ENCODE peak calls at places on chromosomes 2 and 18, in four cellular contexts. E is PC-3, K is cardiac muscle cell, D is heart right ventricle. N is an unnamed sample.

GRCh38 chr2:9336209-9336533 is 87.2 kb downstream of the ITGB1BP1 start:
- DNase-seq in K (peak; percentile 43), D (no peak), E (no peak), N (no peak)

GRCh38 chr2:186466743-186467142 is 19.3 kb upstream of the ZC3H15 start:
- DNase-seq in E (no peak), D (no peak), K (no peak), N (no peak)

GRCh38 chr2:43347751-43348150 is 121.3 kb upstream of the ZFP36L2 start:
- DNase-seq in D (no peak), E (no peak), K (no peak), N (no peak)

GRCh38 chr18:48326901-48327675 is 82.1 kb downstream of the ZBTB7C start:
- DNase-seq in K (peak; percentile 41), D (no peak), E (peak; percentile 5), N (no peak)

GRCh38 chr2:1930376-1930775 is 186.1 kb upstream of the PXDN start:
- DNase-seq in E (no peak), K (no peak), D (no peak), N (no peak)

GRCh38 chr2:241820625-241821384 is 11.8 kb downstream of the NEU4 start:
- DNase-seq in K (no peak), D (no peak), E (no peak), N (no peak)

GRCh38 chr2:219041252-219041651 is at the start of gene CFAP65:
- DNase-seq in D (no peak), E (peak; percentile 52), K (peak; percentile 74), N (no peak)

GRCh38 chr2:19648583-19648982 is 253.2 kb downstream of the TTC32 start:
- DNase-seq in E (peak; percentile 84), D (peak; percentile 41), K (peak; percentile 89), N (no peak)

GRCh38 chr2:213934560-213934959 is 476.3 kb upstream of the VWC2L start:
- DNase-seq in E (peak; percentile 62), K (peak; percentile 16), D (no peak), N (no peak)

GRCh38 chr2:47493317-47493716 is 90.4 kb downstream of the MSH2 start:
- DNase-seq in E (no peak), K (no peak), D (no peak), N (no peak)

GRCh38 chr18:4035521-4035920 is 419.6 kb downstream of the DLGAP1 start:
- DNase-seq in D (no peak), K (no peak), E (no peak), N (no peak)

GRCh38 chr2:8573234-8573941 is 108.5 kb upstream of the ID2 start:
- DNase-seq in E (no peak), K (no peak), D (no peak), N (no peak)

GRCh38 chr2:191806396-191806795 is 40.5 kb downstream of the CAVIN2 start:
- DNase-seq in E (no peak), D (no peak), K (peak; percentile 29), N (no peak)

GRCh38 chr2:240425236-240425615 is 10.2 kb upstream of the GPC1 start:
- DNase-seq in E (no peak), D (no peak), K (no peak), N (no peak)

GRCh38 chr2:25405871-25406270 is 64.1 kb upstream of the DNMT3A start:
- DNase-seq in E (no peak), K (no peak), D (no peak), N (no peak)

GRCh38 chr2:149291881-149292280 is 38.5 kb upstream of the LYPD6 start:
- DNase-seq in K (no peak), D (no peak), E (no peak), N (no peak)

GRCh38 chr2:64565949-64566705 is 42.0 kb downstream of the AFTPH start:
- DNase-seq in E (no peak), D (no peak), K (no peak), N (no peak)

GRCh38 chr2:30234180-30234971 is 3.0 kb downstream of the LBH start:
- DNase-seq in K (peak; percentile 78), E (peak; percentile 94), D (no peak), N (no peak)

GRCh38 chr2:26469092-26469710 is 8.7 kb downstream of the OTOF start:
- DNase-seq in E (peak; percentile 91), D (no peak), K (peak; percentile 63), N (no peak)

GRCh38 chr2:68799615-68800400 is 65.2 kb downstream of the ARHGAP25 start:
- DNase-seq in D (no peak), E (no peak), K (no peak), N (no peak)

GRCh38 chr2:53913721-53914120 is 54.0 kb upstream of the GPR75 start:
- DNase-seq in E (no peak), D (no peak), K (peak; percentile 67), N (no peak)

GRCh38 chr18:48816554-48816953 is 134.2 kb downstream of the SMAD7 start:
- DNase-seq in E (no peak), D (no peak), K (no peak), N (no peak)

GRCh38 chr2:74815955-74816354 is 18.0 kb upstream of the HK2 start:
- DNase-seq in K (no peak), E (no peak), D (no peak), N (no peak)

GRCh38 chr2:150598383-150598782 is 110.9 kb upstream of the RND3 start:
- DNase-seq in E (no peak), K (no peak), D (no peak), N (no peak)

GRCh38 chr2:3131636-3132326 is 245.8 kb downstream of the EIPR1 start:
- DNase-seq in K (no peak), D (no peak), E (no peak), N (no peak)

GRCh38 chr2:74278176-74278575 is 65.0 kb downstream of the SLC4A5 start:
- DNase-seq in D (no peak), K (no peak), E (no peak), N (no peak)

GRCh38 chr2:188024811-188025210 is 266.9 kb upstream of the GULP1 start:
- DNase-seq in E (no peak), K (peak; percentile 13), D (no peak), N (no peak)

GRCh38 chr2:20533993-20534591 is 87.2 kb downstream of the RHOB start:
- DNase-seq in K (no peak), D (no peak), E (no peak), N (no peak)

GRCh38 chr2:28753043-28753683 is 1.5 kb downstream of the PPP1CB start:
- DNase-seq in D (no peak), E (peak; percentile 87), K (peak; percentile 79), N (no peak)

GRCh38 chr2:235416816-235417499 is 76.9 kb upstream of the AGAP1 start:
- DNase-seq in K (peak; percentile 86), D (no peak), E (no peak), N (no peak)

GRCh38 chr2:72149556-72150156 is 2.0 kb upstream of the CYP26B1 start:
- DNase-seq in D (no peak), K (no peak), E (no peak), N (no peak)

GRCh38 chr18:73924316-73924715 is 223.3 kb downstream of the FBXO15 start:
- DNase-seq in E (no peak), D (no peak), K (no peak), N (no peak)

GRCh38 chr2:71721362-71721665 is 268.0 kb downstream of the DYSF start:
- DNase-seq in D (no peak), K (peak; percentile 25), E (no peak), N (no peak)

GRCh38 chr18:48142353-48142752 is 211.9 kb upstream of the SMAD2 start:
- DNase-seq in D (no peak), E (no peak), K (no peak), N (no peak)

GRCh38 chr2:121565389-121566250 is 34.9 kb downstream of the RNU4ATAC start:
- DNase-seq in E (no peak), K (no peak), D (no peak), N (no peak)

GRCh38 chr2:10091182-10091932 is 11.1 kb upstream of the CYS1 start:
- DNase-seq in K (no peak), E (no peak), D (peak; percentile 25), N (no peak)

DNA sequence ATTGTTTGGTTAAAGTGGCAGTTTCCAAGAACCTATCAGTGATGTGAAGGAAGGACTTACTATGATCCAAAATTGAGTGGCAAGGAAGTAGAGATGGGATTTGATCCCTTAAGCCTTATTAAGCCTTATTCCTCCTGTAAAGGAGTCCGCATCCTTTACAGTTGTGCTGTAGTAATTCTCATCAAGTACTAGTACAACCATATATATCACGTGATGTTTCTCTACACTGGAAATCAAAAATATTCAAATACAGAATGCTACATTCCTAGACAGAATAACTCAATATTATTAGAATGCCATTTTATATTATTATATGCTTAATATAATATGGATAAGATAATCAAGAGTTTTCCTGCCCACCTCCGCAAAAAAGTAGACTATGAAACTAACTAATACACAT is 312.4 kb upstream of the SPHKAP start:
- DNase-seq in D (no peak), E (no peak), K (no peak), N (no peak)
- H3K9me3 ChIP-seq in D (no peaks in the 10 kb centered on the region), E (no peaks in the 10 kb centered on the region), K (no peaks in the 10 kb centered on the region), N (no peaks in the 10 kb centered on the region)

GRCh38 chr2:123762221-123762620 is 262.9 kb upstream of the CNTNAP5 start:
- DNase-seq in E (no peak), K (no peak), D (no peak), N (no peak)
- H3K9me3 ChIP-seq in E (no peaks in the 10 kb centered on the region), K (no peaks in the 10 kb centered on the region), D (peaks cover 41% of the 10 kb centered on the region), N (peaks cover 4% of the 10 kb centered on the region)

GRCh38 chr2:176110975-176111663 is 4.0 kb downstream of the HOXD11 start:
- DNase-seq in K (peak; percentile 57), D (no peak), E (peak; percentile 65), N (no peak)
- H3K9me3 ChIP-seq in K (no peaks in the 10 kb centered on the region), D (no peaks in the 10 kb centered on the region), E (no peaks in the 10 kb centered on the region), N (no peaks in the 10 kb centered on the region)

GRCh38 chr18:23916338-23916737 is 98.2 kb upstream of the TTC39C start:
- DNase-seq in K (no peak), E (no peak), D (no peak), N (no peak)
- H3K9me3 ChIP-seq in K (no peaks in the 10 kb centered on the region), E (no peaks in the 10 kb centered on the region), D (no peaks in the 10 kb centered on the region), N (no peaks in the 10 kb centered on the region)

N was measured in T-helper 17 cell.